ENCODE peak calls at places on chromosomes 5 and 9, in nine cellular contexts. N, I, E, Q, Z, K, D, J and W are unnamed samples.

GRCh38 chr9:98567540-98568233 is 141.0 kb downstream of the GABBR2 start:
- DNase-seq in N (no peak), I (no peak), E (no peak), Q (no peak), Z (no peak), K (no peak), D (no peak), J (no peak), W (no peak)

GRCh38 chr5:56625577-56625976 is 189.8 kb upstream of the MAP3K1 start:
- DNase-seq in N (no peak), I (peak), E (no peak), Q (peak), Z (no peak), K (no peak), D (no peak), J (no peak), W (no peak)

GRCh38 chr9:99130069-99130468 is 25.2 kb downstream of the TGFBR1 start:
- DNase-seq in N (no peak), I (no peak), E (no peak), Q (no peak), Z (no peak), K (no peak), D (no peak), J (no peak), W (no peak)

GRCh38 chr5:119269061-119269579 is 86.7 kb upstream of the TNFAIP8 start:
- DNase-seq in N (no peak), I (peak), E (peak), Q (peak), Z (no peak), K (peak), D (no peak), J (no peak), W (no peak)

GRCh38 chr5:136686192-136686872 is 321.0 kb upstream of the TRPC7 start:
- DNase-seq in N (no peak), I (peak), E (peak), Q (peak), Z (no peak), K (peak), D (no peak), J (no peak), W (no peak)

GRCh38 chr9:133888779-133889491 is 103.2 kb downstream of the VAV2 start:
- DNase-seq in N (no peak), I (no peak), E (no peak), Q (no peak), Z (no peak), K (no peak), D (no peak), J (no peak), W (no peak)

GRCh38 chr5:1745806-1746370 is 53.7 kb downstream of the MRPL36 start:
- DNase-seq in N (no peak), I (no peak), E (no peak), Q (no peak), Z (no peak), K (no peak), D (peak), J (no peak), W (no peak)

GRCh38 chr9:134561427-134562145 is 80.0 kb upstream of the COL5A1 start:
- DNase-seq in N (no peak), I (no peak), E (no peak), Q (no peak), Z (no peak), K (no peak), D (no peak), J (no peak), W (no peak)

GRCh38 chr5:179239256-179240135 is 105.8 kb downstream of the ADAMTS2 start:
- DNase-seq in N (no peak), I (no peak), E (no peak), Q (no peak), Z (no peak), K (no peak), D (peak), J (no peak), W (no peak)

GRCh38 chr5:171953860-171954701 is 52.4 kb downstream of the FBXW11 start:
- DNase-seq in N (no peak), I (peak), E (peak), Q (peak), Z (no peak), K (peak), D (no peak), J (no peak), W (no peak)

GRCh38 chr5:57207681-57208080 is 33.8 kb downstream of the GPBP1 start:
- DNase-seq in N (no peak), I (no peak), E (no peak), Q (no peak), Z (no peak), K (no peak), D (no peak), J (no peak), W (no peak)

GRCh38 chr9:124149992-124150391 is 107.8 kb upstream of the NEK6 start:
- DNase-seq in N (no peak), I (peak), E (peak), Q (peak), Z (no peak), K (peak), D (no peak), J (no peak), W (no peak)

GRCh38 chr9:95623614-95624013 is 106.8 kb upstream of the PTCH1 start:
- DNase-seq in N (no peak), I (no peak), E (no peak), Q (peak), Z (no peak), K (no peak), D (no peak), J (no peak), W (no peak)

GRCh38 chr5:6760636-6761035 is 47.4 kb downstream of the TENT4A start:
- DNase-seq in N (no peak), I (no peak), E (no peak), Q (no peak), Z (no peak), K (no peak), D (no peak), J (no peak), W (no peak)

GRCh38 chr5:81820315-81820636 is 69.4 kb upstream of the SSBP2 start:
- DNase-seq in N (no peak), I (no peak), E (no peak), Q (no peak), Z (no peak), K (no peak), D (no peak), J (no peak), W (no peak)

GRCh38 chr5:160286947-160287346 is 25.4 kb downstream of the CCNJL start:
- DNase-seq in N (no peak), I (no peak), E (no peak), Q (no peak), Z (no peak), K (no peak), D (no peak), J (no peak), W (no peak)

GRCh38 chr5:76104027-76104426 is 20.8 kb downstream of the SV2C start:
- DNase-seq in N (peak), I (peak), E (peak), Q (peak), Z (no peak), K (peak), D (no peak), J (no peak), W (peak)

GRCh38 chr5:150066901-150067396 is 19.4 kb downstream of the CSF1R start:
- DNase-seq in N (no peak), I (peak), E (no peak), Q (peak), Z (no peak), K (peak), D (no peak), J (no peak), W (no peak)

GRCh38 chr5:86864022-86864421 is 246.3 kb downstream of the COX7C start:
- DNase-seq in N (no peak), I (no peak), E (no peak), Q (no peak), Z (no peak), K (no peak), D (no peak), J (no peak), W (no peak)

GRCh38 chr5:177303925-177304391 is 359 bp downstream of the PRELID1 start:
- DNase-seq in N (no peak), I (peak), E (no peak), Q (no peak), Z (no peak), K (no peak), D (no peak), J (no peak), W (no peak)

GRCh38 chr9:123825337-123825736 is 104.6 kb downstream of the DENND1A start:
- DNase-seq in N (no peak), I (peak), E (peak), Q (peak), Z (no peak), K (no peak), D (no peak), J (no peak), W (peak)

GRCh38 chr5:132260714-132261615 is 3.5 kb downstream of the PDLIM4 start:
- DNase-seq in N (no peak), I (peak), E (no peak), Q (peak), Z (no peak), K (peak), D (peak), J (no peak), W (no peak)

GRCh38 chr9:75088646-75089368 is 493 bp downstream of the OSTF1 start:
- DNase-seq in N (no peak), I (peak), E (peak), Q (peak), Z (no peak), K (peak), D (peak), J (no peak), W (peak)

GRCh38 chr9:16721972-16722371 is 148.5 kb downstream of the BNC2 start:
- DNase-seq in N (no peak), I (peak), E (no peak), Q (peak), Z (no peak), K (peak), D (no peak), J (no peak), W (no peak)

GRCh38 chr9:134178781-134179551 is 14.6 kb upstream of the RNU6ATAC start:
- DNase-seq in N (no peak), I (no peak), E (no peak), Q (peak), Z (no peak), K (no peak), D (peak), J (no peak), W (no peak)

GRCh38 chr9:129549684-129550083 is 71.2 kb downstream of the C9orf50 start:
- DNase-seq in N (no peak), I (peak), E (no peak), Q (peak), Z (no peak), K (peak), D (no peak), J (no peak), W (no peak)

GRCh38 chr5:821504-821903 is 29.3 kb downstream of the ZDHHC11 start:
- DNase-seq in N (no peak), I (no peak), E (no peak), Q (no peak), Z (no peak), K (no peak), D (no peak), J (no peak), W (no peak)

GRCh38 chr5:140298183-140298601 is 4.7 kb downstream of the PFDN1 start:
- DNase-seq in N (no peak), I (peak), E (no peak), Q (peak), Z (no peak), K (peak), D (no peak), J (no peak), W (no peak)